ENCODE peak calls at places on chromosomes 16 and 17, in eight cellular contexts. One of them, this sample, is unnamed.

GRCh38 chr16:68235882-68236803 is at the start of gene ESRP2:
- DNase-seq in A673: no peak
- DNase-seq in left cardiac atrium: peak
- DNase-seq in PC-3: peak
- DNase-seq in cardiac fibroblast: no peak
- DNase-seq in stimulated activated CD4-positive, alpha-beta T cell treated with anti-CD3 and anti-CD28 coated beads, Interleukin-15, amount 100 ng/mL, for 48 hours: peak
- DNase-seq in NCI-H345: peak
- DNase-seq in Caco-2: peak
- DNase-seq in this sample: no peak

GRCh38 chr17:27469256-27469655 is 13.0 kb downstream of the KSR1 start:
- DNase-seq in cardiac fibroblast: no peak
- DNase-seq in PC-3: no peak
- DNase-seq in A673: no peak
- DNase-seq in Caco-2: no peak
- DNase-seq in left cardiac atrium: no peak
- DNase-seq in NCI-H345: no peak
- DNase-seq in stimulated activated CD4-positive, alpha-beta T cell treated with anti-CD3 and anti-CD28 coated beads, Interleukin-15, amount 100 ng/mL, for 48 hours: no peak
- DNase-seq in this sample: no peak

GRCh38 chr16:23771027-23771426 is 16.2 kb downstream of the CHP2 start:
- DNase-seq in stimulated activated CD4-positive, alpha-beta T cell treated with anti-CD3 and anti-CD28 coated beads, Interleukin-15, amount 100 ng/mL, for 48 hours: no peak
- DNase-seq in PC-3: peak
- DNase-seq in left cardiac atrium: no peak
- DNase-seq in cardiac fibroblast: no peak
- DNase-seq in NCI-H345: no peak
- DNase-seq in A673: no peak
- DNase-seq in Caco-2: no peak
- DNase-seq in this sample: no peak

GRCh38 chr16:79437764-79438728 is 162.5 kb downstream of the MAF start:
- DNase-seq in PC-3: no peak
- DNase-seq in left cardiac atrium: peak
- DNase-seq in cardiac fibroblast: peak
- DNase-seq in stimulated activated CD4-positive, alpha-beta T cell treated with anti-CD3 and anti-CD28 coated beads, Interleukin-15, amount 100 ng/mL, for 48 hours: no peak
- DNase-seq in NCI-H345: no peak
- DNase-seq in A673: no peak
- DNase-seq in Caco-2: no peak
- DNase-seq in this sample: peak

GRCh38 chr16:56643080-56643778 is 4.8 kb downstream of the MT1A start:
- DNase-seq in NCI-H345: no peak
- DNase-seq in A673: peak
- DNase-seq in stimulated activated CD4-positive, alpha-beta T cell treated with anti-CD3 and anti-CD28 coated beads, Interleukin-15, amount 100 ng/mL, for 48 hours: peak
- DNase-seq in PC-3: peak
- DNase-seq in left cardiac atrium: peak
- DNase-seq in cardiac fibroblast: peak
- DNase-seq in Caco-2: peak
- DNase-seq in this sample: no peak

GRCh38 chr17:56834380-56835258 is 668 bp downstream of the DGKE start:
- DNase-seq in cardiac fibroblast: peak
- DNase-seq in A673: no peak
- DNase-seq in PC-3: peak
- DNase-seq in NCI-H345: peak
- DNase-seq in stimulated activated CD4-positive, alpha-beta T cell treated with anti-CD3 and anti-CD28 coated beads, Interleukin-15, amount 100 ng/mL, for 48 hours: peak
- DNase-seq in left cardiac atrium: peak
- DNase-seq in Caco-2: peak
- DNase-seq in this sample: no peak

GRCh38 chr17:81457917-81458555 is 54.6 kb downstream of the ACTG1 start:
- DNase-seq in PC-3: no peak
- DNase-seq in Caco-2: no peak
- DNase-seq in NCI-H345: peak
- DNase-seq in A673: no peak
- DNase-seq in stimulated activated CD4-positive, alpha-beta T cell treated with anti-CD3 and anti-CD28 coated beads, Interleukin-15, amount 100 ng/mL, for 48 hours: no peak
- DNase-seq in cardiac fibroblast: no peak
- DNase-seq in left cardiac atrium: no peak
- DNase-seq in this sample: no peak

GRCh38 chr16:13307255-13307654 is 405.9 kb downstream of the SHISA9 start:
- DNase-seq in cardiac fibroblast: no peak
- DNase-seq in stimulated activated CD4-positive, alpha-beta T cell treated with anti-CD3 and anti-CD28 coated beads, Interleukin-15, amount 100 ng/mL, for 48 hours: no peak
- DNase-seq in A673: no peak
- DNase-seq in left cardiac atrium: no peak
- DNase-seq in Caco-2: no peak
- DNase-seq in PC-3: no peak
- DNase-seq in NCI-H345: no peak
- DNase-seq in this sample: peak

GRCh38 chr17:57555636-57556175 is 189.4 kb downstream of the CCDC182 start:
- DNase-seq in cardiac fibroblast: no peak
- DNase-seq in Caco-2: no peak
- DNase-seq in PC-3: peak
- DNase-seq in left cardiac atrium: no peak
- DNase-seq in NCI-H345: no peak
- DNase-seq in stimulated activated CD4-positive, alpha-beta T cell treated with anti-CD3 and anti-CD28 coated beads, Interleukin-15, amount 100 ng/mL, for 48 hours: no peak
- DNase-seq in A673: no peak
- DNase-seq in this sample: no peak

GRCh38 chr17:4582101-4582501 is 2.2 kb upstream of the SMTNL2 start:
- DNase-seq in PC-3: no peak
- DNase-seq in Caco-2: no peak
- DNase-seq in left cardiac atrium: no peak
- DNase-seq in cardiac fibroblast: no peak
- DNase-seq in stimulated activated CD4-positive, alpha-beta T cell treated with anti-CD3 and anti-CD28 coated beads, Interleukin-15, amount 100 ng/mL, for 48 hours: no peak
- DNase-seq in A673: no peak
- DNase-seq in NCI-H345: no peak
- DNase-seq in this sample: no peak

GRCh38 chr17:17416400-17417360 is 60.1 kb upstream of the MED9 start:
- DNase-seq in stimulated activated CD4-positive, alpha-beta T cell treated with anti-CD3 and anti-CD28 coated beads, Interleukin-15, amount 100 ng/mL, for 48 hours: no peak
- DNase-seq in PC-3: peak
- DNase-seq in A673: peak
- DNase-seq in Caco-2: peak
- DNase-seq in NCI-H345: peak
- DNase-seq in left cardiac atrium: peak
- DNase-seq in cardiac fibroblast: peak
- DNase-seq in this sample: peak

GRCh38 chr17:77365584-77366186 is 224.9 kb downstream of the SEC14L1 start:
- DNase-seq in left cardiac atrium: peak
- DNase-seq in A673: peak
- DNase-seq in NCI-H345: peak
- DNase-seq in PC-3: peak
- DNase-seq in cardiac fibroblast: peak
- DNase-seq in Caco-2: no peak
- DNase-seq in stimulated activated CD4-positive, alpha-beta T cell treated with anti-CD3 and anti-CD28 coated beads, Interleukin-15, amount 100 ng/mL, for 48 hours: no peak
- DNase-seq in this sample: peak

GRCh38 chr16:11613381-11614303 is 26.9 kb upstream of the LITAF start:
- DNase-seq in NCI-H345: no peak
- DNase-seq in left cardiac atrium: peak
- DNase-seq in stimulated activated CD4-positive, alpha-beta T cell treated with anti-CD3 and anti-CD28 coated beads, Interleukin-15, amount 100 ng/mL, for 48 hours: no peak
- DNase-seq in Caco-2: no peak
- DNase-seq in A673: no peak
- DNase-seq in cardiac fibroblast: peak
- DNase-seq in PC-3: peak
- DNase-seq in this sample: no peak

GRCh38 chr16:229731-230281 is 557 bp upstream of the LUC7L start:
- DNase-seq in cardiac fibroblast: no peak
- DNase-seq in stimulated activated CD4-positive, alpha-beta T cell treated with anti-CD3 and anti-CD28 coated beads, Interleukin-15, amount 100 ng/mL, for 48 hours: no peak
- DNase-seq in A673: no peak
- DNase-seq in NCI-H345: no peak
- DNase-seq in PC-3: no peak
- DNase-seq in left cardiac atrium: no peak
- DNase-seq in Caco-2: peak
- DNase-seq in this sample: no peak

GRCh38 chr16:74503412-74503811 is 82.1 kb upstream of the CLEC18B start:
- DNase-seq in stimulated activated CD4-positive, alpha-beta T cell treated with anti-CD3 and anti-CD28 coated beads, Interleukin-15, amount 100 ng/mL, for 48 hours: no peak
- DNase-seq in cardiac fibroblast: no peak
- DNase-seq in A673: peak
- DNase-seq in Caco-2: no peak
- DNase-seq in left cardiac atrium: no peak
- DNase-seq in PC-3: no peak
- DNase-seq in NCI-H345: no peak
- DNase-seq in this sample: no peak

GRCh38 chr16:86307518-86307903 is 202.8 kb upstream of the FOXF1 start:
- DNase-seq in stimulated activated CD4-positive, alpha-beta T cell treated with anti-CD3 and anti-CD28 coated beads, Interleukin-15, amount 100 ng/mL, for 48 hours: no peak
- DNase-seq in cardiac fibroblast: peak
- DNase-seq in left cardiac atrium: no peak
- DNase-seq in PC-3: peak
- DNase-seq in A673: no peak
- DNase-seq in Caco-2: no peak
- DNase-seq in NCI-H345: no peak
- DNase-seq in this sample: no peak

GRCh38 chr17:64947146-64947545 is 27.9 kb upstream of the LRRC37A3 start:
- DNase-seq in cardiac fibroblast: no peak
- DNase-seq in NCI-H345: no peak
- DNase-seq in Caco-2: no peak
- DNase-seq in PC-3: no peak
- DNase-seq in stimulated activated CD4-positive, alpha-beta T cell treated with anti-CD3 and anti-CD28 coated beads, Interleukin-15, amount 100 ng/mL, for 48 hours: no peak
- DNase-seq in left cardiac atrium: no peak
- DNase-seq in A673: peak
- DNase-seq in this sample: no peak

GRCh38 chr17:78324391-78325075 is 35.3 kb downstream of the SOCS3 start:
- DNase-seq in Caco-2: no peak
- DNase-seq in PC-3: no peak
- DNase-seq in NCI-H345: no peak
- DNase-seq in cardiac fibroblast: peak
- DNase-seq in stimulated activated CD4-positive, alpha-beta T cell treated with anti-CD3 and anti-CD28 coated beads, Interleukin-15, amount 100 ng/mL, for 48 hours: no peak
- DNase-seq in A673: peak
- DNase-seq in left cardiac atrium: peak
- DNase-seq in this sample: peak

GRCh38 chr16:85579883-85580607 is 33.1 kb upstream of the GSE1 start:
- DNase-seq in left cardiac atrium: no peak
- DNase-seq in NCI-H345: no peak
- DNase-seq in Caco-2: no peak
- DNase-seq in stimulated activated CD4-positive, alpha-beta T cell treated with anti-CD3 and anti-CD28 coated beads, Interleukin-15, amount 100 ng/mL, for 48 hours: no peak
- DNase-seq in A673: peak
- DNase-seq in cardiac fibroblast: peak
- DNase-seq in PC-3: no peak
- DNase-seq in this sample: no peak